ENCODE peak calls at places on chromosome 10, in seven cellular contexts. Z is colonic mucosa, A is GM10248, I is WTC11, O is heart right ventricle, R is NB4, J is endodermal cell. T is an unnamed sample.

GRCh38 chr10:114412907-114413386 is 8.6 kb upstream of the AFAP1L2 start:
- DNase-seq in J (no peak), O (no peak), Z (no peak), I (no peak), R (no peak), A (no peak), T (no peak)

GRCh38 chr10:62763155-62763554 is 41.4 kb upstream of the ADO start:
- DNase-seq in O (peak; percentile 52), J (no peak), I (no peak), Z (no peak), A (no peak), R (no peak), T (no peak)

GRCh38 chr10:48806282-48806681 is 121.6 kb downstream of the WDFY4 start:
- DNase-seq in R (no peak), I (no peak), Z (no peak), A (no peak), O (no peak), J (no peak), T (no peak)

GRCh38 chr10:99621454-99622246 is 1.4 kb upstream of the SLC25A28 start:
- DNase-seq in J (no peak), I (no peak), Z (no peak), R (no peak), A (no peak), O (no peak), T (no peak)

GRCh38 chr10:93752761-93753160 is 5.0 kb upstream of the LGI1 start:
- DNase-seq in A (no peak), Z (no peak), I (no peak), O (no peak), R (peak; percentile 14), J (peak; percentile 52), T (no peak)

GRCh38 chr10:132400041-132400546 is 3.1 kb downstream of the PWWP2B start:
- DNase-seq in I (no peak), A (no peak), R (no peak), Z (no peak), J (no peak), O (no peak), T (no peak)

GRCh38 chr10:114103286-114103685 is 59.6 kb downstream of the ADRB1 start:
- DNase-seq in J (no peak), R (peak; percentile 72), O (no peak), A (peak; percentile 70), I (no peak), Z (no peak), T (no peak)

GRCh38 chr10:86188326-86188725 is 178.3 kb downstream of the GRID1 start:
- DNase-seq in R (no peak), A (no peak), J (no peak), Z (no peak), O (no peak), I (no peak), T (no peak)

GRCh38 chr10:131775833-131776232 is 125.0 kb upstream of the PPP2R2D start:
- DNase-seq in R (no peak), Z (no peak), O (no peak), I (no peak), J (no peak), A (no peak), T (no peak)

GRCh38 chr10:79401015-79401921 is 44.2 kb downstream of the ZCCHC24 start:
- DNase-seq in I (no peak), J (no peak), O (no peak), Z (no peak), R (no peak), A (no peak), T (no peak)

GRCh38 chr10:43093423-43094090 is 16.7 kb downstream of the RET start:
- DNase-seq in I (peak; percentile 42), Z (no peak), R (peak; percentile 40), A (no peak), J (peak; percentile 83), O (no peak), T (no peak)
- TF ChIP-seq CTCF in I (no peak), Z (no peak), R (no peak), A (peak; percentile 2), J (peak; percentile 62), O (peak; percentile 13), T (no peak)

DNA sequence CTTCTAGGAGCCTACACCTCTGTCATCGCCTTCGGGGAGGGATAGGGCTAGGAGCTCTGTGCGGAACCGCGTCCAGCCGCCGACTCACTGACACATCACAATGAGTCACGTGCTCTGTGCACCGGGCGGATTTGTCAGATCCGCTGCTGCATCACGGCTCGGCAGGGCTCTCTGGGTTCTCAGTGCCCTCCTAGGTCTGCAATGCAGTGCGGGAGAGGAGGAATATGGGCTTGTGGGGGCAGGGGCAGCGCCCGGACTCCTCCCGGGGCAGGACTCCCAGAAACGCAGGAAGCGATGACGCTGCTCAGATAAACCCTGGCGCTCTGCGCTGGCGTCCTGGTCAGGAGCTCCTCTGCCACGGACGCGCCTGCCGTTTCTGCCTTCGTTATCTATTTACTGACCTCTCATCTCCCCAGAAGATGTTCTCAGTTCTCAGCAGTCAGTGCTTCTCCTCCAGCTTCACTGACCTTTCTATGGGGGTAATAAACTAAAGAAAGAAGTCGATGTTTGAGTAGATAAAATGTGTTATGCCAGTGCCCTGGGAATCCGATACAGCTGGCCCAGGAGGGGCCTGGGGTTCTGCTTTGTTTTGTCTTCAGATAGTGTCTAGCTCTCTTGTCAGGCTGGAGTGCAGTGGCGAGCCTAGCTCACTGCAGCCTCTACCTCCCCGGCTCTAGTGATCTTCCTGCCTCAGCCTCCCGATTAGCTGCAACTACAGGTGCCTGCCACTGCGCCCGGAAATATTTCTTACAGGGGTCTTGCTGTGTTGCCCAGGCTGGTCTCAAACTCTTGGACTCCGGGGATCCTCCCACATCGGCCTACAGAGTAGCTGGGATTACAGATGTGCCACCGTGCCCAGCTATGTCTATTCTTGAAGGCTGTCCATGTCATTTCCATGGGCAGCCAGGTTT is 22.8 kb upstream of the ITGB1 start:
- DNase-seq in I (peak; percentile 76), Z (peak; percentile 93), J (peak; percentile 93), A (peak; percentile 66), R (peak; percentile 95), O (peak; percentile 88), T (peak; percentile 68)
- TF ChIP-seq CTCF in I (no peak), Z (no peak), J (peak; percentile 52), A (no peak), R (no peak), O (no peak), T (no peak)

GRCh38 chr10:27242473-27242950 is 1.9 kb upstream of the ACBD5 start:
- DNase-seq in O (no peak), Z (no peak), I (no peak), J (no peak), A (no peak), R (no peak), T (no peak)

GRCh38 chr10:27240891-27241639 is 468 bp upstream of the ACBD5 start:
- DNase-seq in J (peak; percentile 85), Z (peak; percentile 46), A (peak; percentile 22), O (no peak), I (peak; percentile 45), R (peak; percentile 70), T (peak; percentile 38)

GRCh38 chr10:27242951-27243551 is 2.5 kb upstream of the ACBD5 start:
- DNase-seq in I (no peak), J (peak; percentile 75), A (peak; percentile 65), Z (peak; percentile 81), R (peak; percentile 64), O (peak; percentile 76), T (peak; percentile 16)

GRCh38 chr10:27240212-27240890 is at the start of gene ACBD5:
- DNase-seq in I (peak; percentile 82), O (peak; percentile 88), R (peak; percentile 87), Z (peak; percentile 91), A (peak; percentile 79), J (peak; percentile 94), T (peak; percentile 79)

DNA sequence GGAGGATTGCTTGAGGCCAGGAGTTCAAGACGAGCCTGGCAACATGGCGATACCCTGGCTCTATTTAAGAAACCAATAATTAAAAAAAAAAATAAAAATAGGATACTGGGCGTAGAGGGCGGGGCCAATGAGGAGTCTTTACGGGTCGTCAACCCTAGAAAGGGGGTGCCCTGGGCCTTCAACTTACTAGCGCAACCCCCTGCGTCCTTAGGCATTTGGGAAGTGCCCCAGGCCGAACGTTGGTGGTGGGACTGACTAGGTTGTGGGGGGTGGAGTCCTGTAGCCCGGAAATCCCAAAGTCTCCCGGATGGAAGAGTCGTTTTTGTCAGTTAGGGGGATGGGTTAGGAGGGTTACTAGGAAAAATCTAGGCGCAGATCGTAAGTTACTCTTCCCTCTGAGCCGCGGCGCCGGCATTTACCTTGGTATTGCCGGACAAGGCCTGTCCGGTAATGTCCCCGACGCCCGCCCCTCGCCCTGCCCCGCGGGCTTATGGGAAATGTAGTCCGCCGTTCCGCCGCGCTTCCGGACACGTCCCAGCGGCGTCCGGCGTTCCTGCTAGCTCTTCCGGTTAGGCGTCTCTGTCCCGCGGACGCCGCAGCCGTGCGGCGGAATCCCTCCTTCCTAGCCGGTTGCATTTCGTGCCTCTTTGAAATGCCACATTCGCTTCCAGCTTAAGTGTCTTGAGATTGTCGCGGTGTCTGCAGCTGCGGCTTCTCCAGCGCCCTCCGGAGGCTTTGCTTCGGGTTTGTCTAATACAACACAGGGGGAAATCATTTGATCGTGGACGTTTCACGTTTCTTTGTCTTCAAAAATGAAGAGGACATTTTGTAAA is 1.3 kb upstream of the ACBD5 start:
- DNase-seq in J (peak; percentile 96), R (peak; percentile 94), O (peak; percentile 91), A (peak; percentile 88), Z (peak; percentile 95), I (peak; percentile 91), T (peak; percentile 93)
- TF ChIP-seq CTCF in J (peak; percentile 62), R (peak; percentile 35), O (peak; percentile 24), A (peak; percentile 16), Z (no peak), I (no peak), T (no peak)

DNA sequence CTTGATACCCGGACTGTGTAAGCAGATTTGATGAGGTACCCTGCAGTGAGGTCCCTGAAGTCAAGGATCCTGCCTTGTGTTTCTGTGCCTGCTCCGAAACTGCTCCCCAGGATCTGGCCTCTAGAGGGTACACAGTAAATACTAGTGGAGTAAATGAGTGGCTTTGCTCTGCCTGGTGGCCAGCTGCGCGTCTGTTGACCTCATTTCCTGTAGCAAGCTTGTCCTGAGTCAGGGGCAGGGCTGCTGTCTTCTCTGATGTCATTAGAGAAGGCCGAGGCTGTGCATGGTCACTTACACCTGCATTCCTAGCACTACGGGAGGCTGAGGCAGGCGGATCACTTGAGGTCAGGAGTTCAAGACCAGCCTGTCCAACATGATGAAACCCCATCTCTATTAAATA is 191.8 kb downstream of the FANK1 start:
- DNase-seq in R (no peak), A (no peak), J (no peak), I (no peak), O (no peak), Z (no peak), T (no peak)
- TF ChIP-seq CTCF in R (no peak), A (no peak), J (peak; percentile 21), I (no peak), O (no peak), Z (no peak), T (no peak)

DNA sequence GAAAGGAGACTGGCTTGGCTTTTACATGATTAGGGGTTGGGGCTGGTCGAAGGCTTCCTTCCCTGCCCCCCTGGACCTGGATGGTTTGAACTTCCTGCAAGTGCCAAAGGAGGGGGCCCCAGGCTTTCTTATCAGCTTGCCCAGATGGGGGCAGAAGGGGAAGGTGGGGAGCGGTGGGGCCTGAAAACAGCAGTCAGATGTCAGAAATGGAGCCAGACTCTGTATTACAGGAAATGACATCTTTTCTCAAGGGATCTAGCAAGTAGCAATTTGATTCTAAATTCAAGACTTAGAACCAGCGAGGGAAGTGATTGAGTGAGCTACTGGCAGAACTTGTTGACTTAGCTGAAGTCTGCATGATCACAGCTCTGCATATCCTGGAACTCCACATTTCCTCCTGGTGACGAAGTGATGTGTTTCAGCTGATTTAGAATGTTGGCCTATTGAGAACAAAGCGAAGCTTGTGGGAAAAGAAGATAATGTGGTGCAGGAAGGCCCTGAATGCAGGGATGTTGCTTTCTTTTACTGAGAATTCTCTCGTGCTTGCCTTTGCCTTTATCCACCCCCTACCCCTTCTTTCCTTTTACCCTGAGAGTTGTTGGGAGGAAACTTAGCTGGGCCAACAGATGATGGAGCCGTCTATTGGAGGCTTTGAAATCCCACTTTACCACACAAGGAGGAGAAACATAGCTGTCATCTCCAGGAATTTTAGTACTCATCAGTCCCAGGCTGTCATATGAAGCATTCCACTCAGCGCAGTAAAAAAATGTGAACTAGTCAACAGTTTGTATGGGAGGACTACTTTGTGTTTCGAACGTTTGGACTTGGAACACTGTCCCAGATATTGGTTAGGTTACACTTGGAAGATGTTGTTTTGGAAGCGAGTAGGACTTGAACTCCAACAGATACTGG is 43.2 kb downstream of the CCNY start:
- DNase-seq in R (peak; percentile 82), A (peak; percentile 45), J (peak; percentile 70), O (peak; percentile 80), I (peak; percentile 34), Z (no peak), T (peak; percentile 71)
- TF ChIP-seq CTCF in R (no peak), A (peak; percentile 50), J (peak; percentile 17), O (peak; percentile 22), I (no peak), Z (no peak), T (no peak)